ENCODE peak calls at places on chromosomes 11 and 22, in eight cellular contexts. One of them, this sample, is unnamed.

GRCh38 chr11:13983081-13983751 is 20.7 kb downstream of the SPON1 start:
- DNase-seq in neural progenitor cell: no peak
- DNase-seq in PC-9: no peak
- DNase-seq in stimulated activated CD4-positive, alpha-beta T cell treated with anti-CD3 and anti-CD28 coated beads, Interleukin-1b, Interleukin-23, amount 100 ng/mL, for 24 hours: no peak
- DNase-seq in NCI-H460: no peak
- DNase-seq in mammary epithelial cell: no peak
- DNase-seq in fibroblast of pulmonary artery: no peak
- DNase-seq in HAP-1: no peak
- DNase-seq in this sample: no peak

GRCh38 chr22:22706253-22706940 is 62.0 kb downstream of the GGTLC2 start:
- DNase-seq in HAP-1: no peak
- DNase-seq in NCI-H460: no peak
- DNase-seq in neural progenitor cell: no peak
- DNase-seq in stimulated activated CD4-positive, alpha-beta T cell treated with anti-CD3 and anti-CD28 coated beads, Interleukin-1b, Interleukin-23, amount 100 ng/mL, for 24 hours: no peak
- DNase-seq in mammary epithelial cell: no peak
- DNase-seq in PC-9: no peak
- DNase-seq in fibroblast of pulmonary artery: no peak
- DNase-seq in this sample: no peak

GRCh38 chr11:111541209-111542061 is 915 bp downstream of the LAYN start:
- DNase-seq in neural progenitor cell: peak; percentile 52
- DNase-seq in stimulated activated CD4-positive, alpha-beta T cell treated with anti-CD3 and anti-CD28 coated beads, Interleukin-1b, Interleukin-23, amount 100 ng/mL, for 24 hours: no peak
- DNase-seq in fibroblast of pulmonary artery: peak; percentile 84
- DNase-seq in PC-9: peak; percentile 43
- DNase-seq in mammary epithelial cell: peak; percentile 48
- DNase-seq in HAP-1: peak; percentile 32
- DNase-seq in NCI-H460: no peak
- DNase-seq in this sample: peak; percentile 59

GRCh38 chr11:32920570-32920969 is 28.0 kb downstream of the QSER1 start:
- DNase-seq in stimulated activated CD4-positive, alpha-beta T cell treated with anti-CD3 and anti-CD28 coated beads, Interleukin-1b, Interleukin-23, amount 100 ng/mL, for 24 hours: no peak
- DNase-seq in fibroblast of pulmonary artery: no peak
- DNase-seq in mammary epithelial cell: peak; percentile 4
- DNase-seq in HAP-1: no peak
- DNase-seq in PC-9: no peak
- DNase-seq in NCI-H460: no peak
- DNase-seq in neural progenitor cell: no peak
- DNase-seq in this sample: no peak

GRCh38 chr22:46574438-46574992 is 37.1 kb upstream of the CELSR1 start:
- DNase-seq in HAP-1: no peak
- DNase-seq in mammary epithelial cell: no peak
- DNase-seq in fibroblast of pulmonary artery: no peak
- DNase-seq in neural progenitor cell: peak; percentile 0
- DNase-seq in PC-9: no peak
- DNase-seq in stimulated activated CD4-positive, alpha-beta T cell treated with anti-CD3 and anti-CD28 coated beads, Interleukin-1b, Interleukin-23, amount 100 ng/mL, for 24 hours: no peak
- DNase-seq in NCI-H460: no peak
- DNase-seq in this sample: no peak

GRCh38 chr11:71247551-71248250 is 4.7 kb downstream of the SHANK2 start:
- DNase-seq in NCI-H460: no peak
- DNase-seq in stimulated activated CD4-positive, alpha-beta T cell treated with anti-CD3 and anti-CD28 coated beads, Interleukin-1b, Interleukin-23, amount 100 ng/mL, for 24 hours: no peak
- DNase-seq in mammary epithelial cell: no peak
- DNase-seq in fibroblast of pulmonary artery: no peak
- DNase-seq in HAP-1: no peak
- DNase-seq in neural progenitor cell: peak; percentile 77
- DNase-seq in PC-9: no peak
- DNase-seq in this sample: no peak

GRCh38 chr11:76597533-76598425 is 72.8 kb downstream of the LRRC32 start:
- DNase-seq in NCI-H460: no peak
- DNase-seq in PC-9: no peak
- DNase-seq in stimulated activated CD4-positive, alpha-beta T cell treated with anti-CD3 and anti-CD28 coated beads, Interleukin-1b, Interleukin-23, amount 100 ng/mL, for 24 hours: no peak
- DNase-seq in neural progenitor cell: no peak
- DNase-seq in fibroblast of pulmonary artery: no peak
- DNase-seq in mammary epithelial cell: no peak
- DNase-seq in HAP-1: no peak
- DNase-seq in this sample: no peak

GRCh38 chr11:99893803-99894202 is 793.3 kb upstream of the ARHGAP42 start:
- DNase-seq in neural progenitor cell: no peak
- DNase-seq in stimulated activated CD4-positive, alpha-beta T cell treated with anti-CD3 and anti-CD28 coated beads, Interleukin-1b, Interleukin-23, amount 100 ng/mL, for 24 hours: no peak
- DNase-seq in mammary epithelial cell: no peak
- DNase-seq in PC-9: no peak
- DNase-seq in HAP-1: no peak
- DNase-seq in NCI-H460: no peak
- DNase-seq in fibroblast of pulmonary artery: no peak
- DNase-seq in this sample: no peak

GRCh38 chr11:75380716-75381420 is 18.4 kb upstream of the RPS3 start:
- DNase-seq in HAP-1: no peak
- DNase-seq in mammary epithelial cell: no peak
- DNase-seq in stimulated activated CD4-positive, alpha-beta T cell treated with anti-CD3 and anti-CD28 coated beads, Interleukin-1b, Interleukin-23, amount 100 ng/mL, for 24 hours: no peak
- DNase-seq in fibroblast of pulmonary artery: no peak
- DNase-seq in NCI-H460: no peak
- DNase-seq in neural progenitor cell: no peak
- DNase-seq in PC-9: peak; percentile 68
- DNase-seq in this sample: no peak

GRCh38 chr11:119323532-119324033 is 6.7 kb upstream of the MCAM start:
- DNase-seq in neural progenitor cell: peak; percentile 81
- DNase-seq in PC-9: peak; percentile 71
- DNase-seq in stimulated activated CD4-positive, alpha-beta T cell treated with anti-CD3 and anti-CD28 coated beads, Interleukin-1b, Interleukin-23, amount 100 ng/mL, for 24 hours: peak; percentile 74
- DNase-seq in fibroblast of pulmonary artery: peak; percentile 80
- DNase-seq in NCI-H460: no peak
- DNase-seq in mammary epithelial cell: peak; percentile 52
- DNase-seq in HAP-1: peak; percentile 93
- DNase-seq in this sample: no peak

GRCh38 chr22:30286813-30287625 is 2.3 kb downstream of the CASTOR1 start:
- DNase-seq in NCI-H460: peak; percentile 51
- DNase-seq in neural progenitor cell: peak; percentile 74
- DNase-seq in mammary epithelial cell: peak; percentile 38
- DNase-seq in fibroblast of pulmonary artery: peak; percentile 63
- DNase-seq in stimulated activated CD4-positive, alpha-beta T cell treated with anti-CD3 and anti-CD28 coated beads, Interleukin-1b, Interleukin-23, amount 100 ng/mL, for 24 hours: peak; percentile 80
- DNase-seq in HAP-1: peak; percentile 89
- DNase-seq in PC-9: peak; percentile 80
- DNase-seq in this sample: no peak

GRCh38 chr22:45993841-45994240 is 16.9 kb upstream of the WNT7B start:
- DNase-seq in NCI-H460: no peak
- DNase-seq in PC-9: no peak
- DNase-seq in stimulated activated CD4-positive, alpha-beta T cell treated with anti-CD3 and anti-CD28 coated beads, Interleukin-1b, Interleukin-23, amount 100 ng/mL, for 24 hours: no peak
- DNase-seq in fibroblast of pulmonary artery: no peak
- DNase-seq in HAP-1: no peak
- DNase-seq in neural progenitor cell: no peak
- DNase-seq in mammary epithelial cell: no peak
- DNase-seq in this sample: no peak

GRCh38 chr11:1458340-1459218 is 28.0 kb downstream of the MOB2 start:
- DNase-seq in neural progenitor cell: peak; percentile 70
- DNase-seq in PC-9: peak; percentile 17
- DNase-seq in stimulated activated CD4-positive, alpha-beta T cell treated with anti-CD3 and anti-CD28 coated beads, Interleukin-1b, Interleukin-23, amount 100 ng/mL, for 24 hours: no peak
- DNase-seq in HAP-1: peak; percentile 70
- DNase-seq in NCI-H460: no peak
- DNase-seq in fibroblast of pulmonary artery: peak; percentile 22
- DNase-seq in mammary epithelial cell: no peak
- DNase-seq in this sample: no peak

GRCh38 chr22:42800731-42801536 is 56.1 kb downstream of the ARFGAP3 start:
- DNase-seq in PC-9: no peak
- DNase-seq in neural progenitor cell: no peak
- DNase-seq in HAP-1: no peak
- DNase-seq in stimulated activated CD4-positive, alpha-beta T cell treated with anti-CD3 and anti-CD28 coated beads, Interleukin-1b, Interleukin-23, amount 100 ng/mL, for 24 hours: no peak
- DNase-seq in fibroblast of pulmonary artery: no peak
- DNase-seq in NCI-H460: no peak
- DNase-seq in mammary epithelial cell: no peak
- DNase-seq in this sample: no peak

GRCh38 chr11:4211991-4212390 is 117.4 kb downstream of the RRM1 start:
- DNase-seq in stimulated activated CD4-positive, alpha-beta T cell treated with anti-CD3 and anti-CD28 coated beads, Interleukin-1b, Interleukin-23, amount 100 ng/mL, for 24 hours: no peak
- DNase-seq in HAP-1: no peak
- DNase-seq in neural progenitor cell: peak; percentile 58
- DNase-seq in mammary epithelial cell: no peak
- DNase-seq in NCI-H460: no peak
- DNase-seq in PC-9: no peak
- DNase-seq in fibroblast of pulmonary artery: no peak
- DNase-seq in this sample: no peak